ENCODE peak calls at places on chromosomes 12 and 14, in four cellular contexts. F is GM23248, O is HS-5, B is endothelial cell. V is an unnamed sample.

GRCh38 chr14:105087963-105088811 is 23.0 kb upstream of the GPR132 start:
- DNase-seq in F (peak; percentile 84), O (no peak), B (peak; percentile 60), V (no peak)

GRCh38 chr12:14612895-14613294 is 45.2 kb upstream of the PLBD1 start:
- DNase-seq in F (no peak), O (no peak), B (no peak), V (no peak)

GRCh38 chr14:79583738-79584405 is 627.4 kb downstream of the DIO2 start:
- DNase-seq in F (peak; percentile 61), O (peak; percentile 75), B (no peak), V (no peak)

GRCh38 chr12:105820407-105821140 is 318.2 kb downstream of the NUAK1 start:
- DNase-seq in F (peak; percentile 77), O (no peak), B (no peak), V (no peak)

GRCh38 chr12:66025477-66025876 is 105.1 kb downstream of the LLPH start:
- DNase-seq in F (no peak), O (no peak), B (no peak), V (no peak)

GRCh38 chr12:105409881-105410471 is 79.5 kb downstream of the C12orf75 start:
- DNase-seq in F (peak; percentile 62), O (no peak), B (peak; percentile 50), V (peak; percentile 30)

GRCh38 chr14:68216072-68216471 is 396.5 kb downstream of the RAD51B start:
- DNase-seq in F (no peak), O (no peak), B (no peak), V (no peak)

GRCh38 chr14:102182190-102182589 is 42.5 kb downstream of the WDR20 start:
- DNase-seq in F (peak; percentile 89), O (peak; percentile 69), B (no peak), V (no peak)

GRCh38 chr12:89351489-89352241 is 636 bp downstream of the DUSP6 start:
- DNase-seq in F (peak; percentile 77), O (no peak), B (peak; percentile 36), V (peak; percentile 17)

GRCh38 chr12:104372048-104372720 is 68.6 kb downstream of the EID3 start:
- DNase-seq in F (no peak), O (no peak), B (no peak), V (no peak)

GRCh38 chr12:130764073-130764472 is 48.0 kb upstream of the RIMBP2 start:
- DNase-seq in F (peak; percentile 61), O (no peak), B (no peak), V (no peak)

V was measured in NCI-H1930.